ENCODE peak calls at places on chromosomes 5 and 9, in four cellular contexts. D is HepG2, I is K562, V is H1. R is an unnamed sample.

GRCh38 chr5:157361865-157362465 is 96.0 kb downstream of the CYFIP2 start:
- DNase-seq in D (no peak), I (peak), V (no peak), R (no peak)

GRCh38 chr5:175590471-175590881 is 67.4 kb upstream of the HRH2 start:
- DNase-seq in D (no peak), I (no peak), V (no peak), R (no peak)

GRCh38 chr5:10859393-10860195 is 98.6 kb upstream of the DAP start:
- DNase-seq in D (peak), I (no peak), V (no peak), R (no peak)

GRCh38 chr9:126166866-126167265 is 159.8 kb upstream of the MVB12B start:
- DNase-seq in D (no peak), I (no peak), V (peak), R (no peak)

GRCh38 chr9:130328349-130328801 is 62.8 kb downstream of the HMCN2 start:
- DNase-seq in D (no peak), I (no peak), V (no peak), R (no peak)

GRCh38 chr5:155898284-155898683 is 428.7 kb upstream of the SGCD start:
- DNase-seq in D (no peak), I (no peak), V (no peak), R (no peak)

GRCh38 chr5:3344671-3345070 is 251.0 kb upstream of the IRX1 start:
- DNase-seq in D (no peak), I (no peak), V (no peak), R (no peak)

GRCh38 chr9:35097573-35097972 is 1.2 kb upstream of the PIGO start:
- DNase-seq in D (no peak), I (no peak), V (no peak), R (no peak)

GRCh38 chr5:75686480-75686879 is 30.8 kb downstream of the POC5 start:
- DNase-seq in D (no peak), I (no peak), V (no peak), R (no peak)

GRCh38 chr9:136527721-136528710 is 17.8 kb downstream of the NOTCH1 start:
- DNase-seq in D (no peak), I (peak), V (no peak), R (no peak)

GRCh38 chr5:68429510-68429909 is 214.0 kb downstream of the PIK3R1 start:
- DNase-seq in D (no peak), I (no peak), V (no peak), R (no peak)

GRCh38 chr9:95025213-95026170 is 292.0 kb downstream of the FANCC start:
- DNase-seq in D (peak), I (peak), V (no peak), R (no peak)

GRCh38 chr5:98779264-98779877 is 5.9 kb downstream of the RGMB start:
- DNase-seq in D (peak), I (no peak), V (no peak), R (no peak)

GRCh38 chr9:90985631-90986030 is 184.0 kb downstream of the SYK start:
- DNase-seq in D (no peak), I (no peak), V (no peak), R (no peak)

GRCh38 chr5:148988328-148988727 is 74.5 kb downstream of the SH3TC2 start:
- DNase-seq in D (no peak), I (no peak), V (no peak), R (no peak)

GRCh38 chr5:148033138-148033537 is 30.6 kb upstream of the SPINK5 start:
- DNase-seq in D (no peak), I (no peak), V (no peak), R (no peak)

GRCh38 chr5:81450940-81451339 is 57.0 kb upstream of the ACOT12 start:
- DNase-seq in D (peak), I (no peak), V (no peak), R (no peak)

GRCh38 chr9:135074354-135075233 is 12.9 kb upstream of the OLFM1 start:
- DNase-seq in D (no peak), I (no peak), V (no peak), R (no peak)

GRCh38 chr9:38141751-38142150 is 72.7 kb upstream of the SHB start:
- DNase-seq in D (no peak), I (no peak), V (no peak), R (no peak)

GRCh38 chr5:82956600-82956999 is 120.6 kb downstream of the TMEM167A start:
- DNase-seq in D (no peak), I (no peak), V (no peak), R (no peak)

DNA sequence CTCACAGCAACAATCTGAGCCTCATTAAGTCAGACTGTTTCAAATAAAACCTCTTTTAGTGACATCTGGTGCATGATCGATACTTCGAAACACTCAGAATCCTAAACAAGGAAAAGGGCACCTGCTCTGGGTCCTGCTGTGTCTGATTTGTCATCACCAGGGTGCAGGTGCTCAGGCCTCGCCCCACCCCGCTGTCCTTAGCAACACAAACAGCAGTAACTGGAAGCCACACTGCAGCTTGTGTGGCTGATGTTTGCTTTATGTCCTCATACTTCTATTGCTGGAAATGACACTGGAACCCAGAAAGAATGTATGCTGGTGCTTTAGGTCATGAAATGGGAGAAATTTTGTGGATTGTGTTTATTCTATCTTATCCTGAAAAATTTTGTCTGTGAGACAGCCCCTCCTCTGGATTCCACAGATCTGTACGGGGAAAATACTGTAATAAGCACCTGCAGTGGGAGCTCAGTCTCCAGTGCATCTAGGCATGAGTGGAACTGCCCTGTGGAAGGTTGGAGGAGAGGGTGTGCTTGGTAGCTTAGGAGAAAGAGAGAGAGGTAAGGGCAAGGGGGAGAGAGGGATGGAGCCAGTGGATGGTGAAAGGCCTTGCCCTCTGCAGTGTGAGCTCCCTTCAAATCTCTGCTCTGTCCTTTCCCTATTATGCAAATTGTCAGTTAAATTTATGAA is 284.2 kb downstream of the SMARCA2 start:
- DNase-seq in D (no peak), I (no peak), V (peak), R (no peak)
- TF ChIP-seq HDAC6 in D (no peak), I (no peak), V (no peak), R (no peak)

GRCh38 chr5:172505403-172505759 is 51.1 kb upstream of the SH3PXD2B start:
- DNase-seq in D (no peak), I (no peak), V (peak), R (no peak)
- TF ChIP-seq HDAC6 in D (no peak), I (no peak), V (no peak), R (no peak)

DNA sequence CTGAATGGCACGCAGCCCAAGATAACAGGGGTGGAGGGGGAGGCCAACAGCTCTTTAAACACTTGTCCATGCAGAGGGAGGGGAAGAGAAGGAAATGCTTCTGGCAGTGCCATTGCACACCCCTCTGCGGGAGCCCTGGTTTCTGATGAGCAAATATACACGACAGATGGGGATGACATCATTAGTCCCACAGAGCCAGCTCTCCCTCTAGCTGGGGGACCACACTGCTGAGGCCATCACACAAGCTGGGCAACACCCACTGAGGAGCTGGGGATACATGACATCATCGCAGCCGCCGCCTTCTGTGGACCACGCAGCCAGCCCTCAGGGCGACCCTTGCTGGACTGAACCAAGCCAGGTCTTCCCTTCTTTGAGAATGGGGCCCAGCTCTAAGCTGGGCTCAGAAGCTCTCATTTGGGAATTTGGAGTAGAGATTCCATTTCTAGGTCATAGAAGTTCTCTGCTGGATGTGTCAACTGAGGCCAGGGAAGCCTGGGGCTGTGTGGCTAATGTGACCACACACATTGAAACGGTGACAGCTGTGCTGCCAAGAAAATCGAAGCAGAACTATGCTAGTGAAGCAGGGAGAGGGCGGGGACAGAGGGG is 79.4 kb downstream of the PRRT1B start:
- DNase-seq in D (no peak), I (no peak), V (no peak), R (no peak)
- TF ChIP-seq HDAC6 in D (no peak), I (no peak), V (no peak), R (no peak)

GRCh38 chr9:5301544-5301943 is 3.0 kb downstream of the RLN2 start:
- DNase-seq in D (no peak), I (no peak), V (no peak), R (no peak)
- TF ChIP-seq HDAC6 in D (no peak), I (no peak), V (no peak), R (no peak)

GRCh38 chr5:131534995-131535394 is 100.0 kb downstream of the RAPGEF6 start:
- DNase-seq in D (no peak), I (no peak), V (no peak), R (no peak)

GRCh38 chr5:131530706-131531331 is 104.2 kb downstream of the RAPGEF6 start:
- DNase-seq in D (no peak), I (no peak), V (no peak), R (no peak)

GRCh38 chr5:131533844-131534243 is 101.2 kb downstream of the RAPGEF6 start:
- DNase-seq in D (no peak), I (no peak), V (no peak), R (no peak)

GRCh38 chr5:131528682-131529081 is 106.3 kb downstream of the RAPGEF6 start:
- DNase-seq in D (no peak), I (peak), V (no peak), R (no peak)

GRCh38 chr5:131532016-131532640 is 102.9 kb downstream of the RAPGEF6 start:
- DNase-seq in D (no peak), I (no peak), V (no peak), R (no peak)
- TF ChIP-seq HDAC6 in D (no peak), I (no peak), V (no peak), R (no peak)

GRCh38 chr5:36886791-36887190 is 10.2 kb downstream of the NIPBL start:
- DNase-seq in D (no peak), I (no peak), V (no peak), R (no peak)

GRCh38 chr5:36883894-36884462 is 7.4 kb downstream of the NIPBL start:
- DNase-seq in D (no peak), I (no peak), V (no peak), R (no peak)

GRCh38 chr5:36885149-36885548 is 8.6 kb downstream of the NIPBL start:
- DNase-seq in D (no peak), I (no peak), V (no peak), R (no peak)

GRCh38 chr5:36887532-36887931 is 11.0 kb downstream of the NIPBL start:
- DNase-seq in D (no peak), I (no peak), V (no peak), R (no peak)

DNA sequence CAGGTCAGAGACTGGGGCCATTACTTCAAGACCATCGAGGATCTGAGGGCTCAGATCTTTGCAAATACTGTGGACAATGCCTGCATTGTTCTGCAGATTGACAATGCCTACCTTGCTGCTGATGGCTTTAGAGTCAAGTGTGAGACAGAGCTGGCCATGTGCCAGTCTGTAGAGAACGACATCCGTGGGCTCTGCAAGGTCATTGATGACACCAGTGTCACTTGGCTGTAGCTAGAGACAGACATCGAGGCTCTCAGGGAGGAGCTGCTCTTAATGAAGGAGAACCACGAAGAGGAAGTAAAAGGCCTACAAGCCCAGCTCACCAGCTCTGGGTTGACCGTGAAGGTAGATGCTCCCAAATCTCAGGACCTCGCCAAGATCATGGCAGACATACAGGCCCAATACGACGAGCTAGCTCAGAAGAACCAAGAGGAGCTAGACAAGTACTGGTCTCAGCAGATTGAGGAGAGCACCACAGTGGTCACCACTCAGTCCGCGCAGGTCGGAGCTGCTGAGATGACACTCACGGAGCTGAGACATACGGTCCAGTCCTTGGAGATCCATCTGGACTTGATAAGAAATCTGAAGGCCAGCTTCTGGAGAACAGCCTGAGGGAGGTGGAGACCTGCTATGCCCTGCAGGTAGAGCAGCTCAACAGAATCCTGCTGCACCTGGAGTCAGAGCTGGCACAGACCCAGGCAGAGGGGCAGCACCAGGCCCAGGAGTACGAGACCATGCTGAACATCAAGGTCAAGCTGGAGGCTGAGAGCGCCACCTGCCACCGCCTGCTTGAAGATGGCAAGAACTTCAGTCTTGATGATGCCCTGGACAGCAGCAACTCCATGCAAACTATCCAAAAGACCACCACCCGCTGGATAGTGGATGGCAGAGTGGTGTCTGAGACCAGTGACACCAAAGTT is 9.3 kb downstream of the NIPBL start:
- DNase-seq in D (no peak), I (no peak), V (no peak), R (no peak)
- TF ChIP-seq HDAC6 in D (no peak), I (no peak), V (no peak), R (no peak)

GRCh38 chr9:81540142-81540701 is 149.1 kb downstream of the TLE1 start:
- DNase-seq in D (no peak), I (no peak), V (no peak), R (no peak)
- TF ChIP-seq HDAC6 in D (no peak), I (no peak), V (no peak), R (no peak)

GRCh38 chr9:134005381-134005780 is 13.3 kb upstream of the VAV2 start:
- DNase-seq in D (no peak), I (no peak), V (no peak), R (no peak)
- TF ChIP-seq HDAC6 in D (no peak), I (no peak), V (no peak), R (no peak)